ENCODE peak calls at places on chromosomes 6 and 20, in six cellular contexts. Z, B, N, J, H and U are unnamed samples.

GRCh38 chr20:59598625-59599310 is 5.6 kb upstream of the PHACTR3 start:
- DNase-seq in N (no peak), H (no peak), B (peak; percentile 23), Z (no peak), J (peak; percentile 42), U (peak; percentile 21)

GRCh38 chr6:27752038-27752885 is 159.9 kb downstream of the OR2B2 start:
- DNase-seq in J (peak; percentile 79), H (no peak), N (no peak), B (peak; percentile 50), Z (peak; percentile 80), U (peak; percentile 78)

GRCh38 chr20:875115-875514 is 41.0 kb downstream of the ANGPT4 start:
- DNase-seq in B (no peak), J (no peak), Z (no peak), H (no peak), N (no peak), U (no peak)

GRCh38 chr6:170135041-170135440 is 155.8 kb downstream of the DLL1 start:
- DNase-seq in B (no peak), J (no peak), H (peak; percentile 38), Z (no peak), N (peak; percentile 4), U (no peak)

GRCh38 chr6:1326535-1327121 is 14.7 kb downstream of the FOXQ1 start:
- DNase-seq in Z (no peak), N (no peak), H (no peak), B (no peak), J (no peak), U (no peak)

GRCh38 chr20:51797357-51798025 is 4.8 kb downstream of the SALL4 start:
- DNase-seq in N (no peak), B (no peak), H (no peak), Z (no peak), J (peak; percentile 37), U (peak; percentile 39)

GRCh38 chr20:16821211-16822089 is 73.3 kb downstream of the OTOR start:
- DNase-seq in B (peak; percentile 9), Z (no peak), J (peak; percentile 65), H (no peak), N (peak; percentile 54), U (peak; percentile 64)

GRCh38 chr6:34196116-34196832 is 40.4 kb upstream of the HMGA1 start:
- DNase-seq in Z (peak; percentile 92), H (peak; percentile 85), J (peak; percentile 57), B (peak; percentile 89), N (peak; percentile 94), U (peak; percentile 92)

GRCh38 chr6:72418495-72418894 is 203.4 kb upstream of the KCNQ5 start:
- DNase-seq in B (no peak), J (no peak), N (no peak), H (no peak), Z (no peak), U (no peak)

GRCh38 chr20:52684176-52684575 is 288.0 kb upstream of the TSHZ2 start:
- DNase-seq in B (no peak), N (no peak), H (no peak), J (no peak), Z (no peak), U (no peak)

GRCh38 chr20:43544501-43544900 is 14.3 kb upstream of the SGK2 start:
- DNase-seq in J (no peak), Z (peak; percentile 29), N (no peak), B (no peak), H (peak; percentile 15), U (no peak)

GRCh38 chr6:32127409-32127716 is 683 bp downstream of the ATF6B start:
- DNase-seq in Z (no peak), B (no peak), N (no peak), H (no peak), J (no peak), U (no peak)

GRCh38 chr6:169556758-169557505 is 144.9 kb downstream of the WDR27 start:
- DNase-seq in Z (no peak), N (no peak), B (peak; percentile 50), J (no peak), H (no peak), U (no peak)

GRCh38 chr20:49368596-49368995 is 90.7 kb upstream of the ZNFX1 start:
- DNase-seq in J (no peak), B (no peak), N (no peak), Z (no peak), H (no peak), U (no peak)

GRCh38 chr20:21661488-21662055 is 43.9 kb upstream of the PAX1 start:
- DNase-seq in H (no peak), B (no peak), Z (no peak), J (no peak), N (no peak), U (no peak)

GRCh38 chr20:4936851-4937412 is 64.4 kb downstream of the SLC23A2 start:
- DNase-seq in H (no peak), Z (no peak), J (no peak), B (no peak), N (no peak), U (no peak)

GRCh38 chr6:15491255-15491985 is 171.4 kb downstream of the DTNBP1 start:
- DNase-seq in H (no peak), Z (no peak), N (no peak), B (peak; percentile 75), J (peak; percentile 51), U (peak; percentile 87)

GRCh38 chr6:142892254-142893021 is 52.5 kb downstream of the HIVEP2 start:
- DNase-seq in H (no peak), N (no peak), J (no peak), B (no peak), Z (no peak), U (no peak)

GRCh38 chr20:21388566-21388965 is 8.8 kb downstream of the NKX2-4 start:
- DNase-seq in H (no peak), B (no peak), N (no peak), J (no peak), Z (no peak), U (no peak)

GRCh38 chr20:12966468-12967085 is 42.2 kb upstream of the SPTLC3 start:
- DNase-seq in Z (no peak), H (no peak), B (no peak), N (no peak), J (peak; percentile 61), U (no peak)

GRCh38 chr6:156407334-156407733 is 369.8 kb upstream of the ARID1B start:
- DNase-seq in N (no peak), J (no peak), H (no peak), B (no peak), Z (no peak), U (no peak)

GRCh38 chr6:156406099-156406498 is 371.1 kb upstream of the ARID1B start:
- DNase-seq in Z (no peak), N (no peak), J (no peak), H (no peak), B (no peak), U (no peak)

GRCh38 chr6:156402628-156403027 is 374.6 kb upstream of the ARID1B start:
- DNase-seq in Z (no peak), H (no peak), N (no peak), B (no peak), J (no peak), U (no peak)

GRCh38 chr6:156410649-156411048 is 366.5 kb upstream of the ARID1B start:
- DNase-seq in J (no peak), B (no peak), H (no peak), Z (no peak), N (no peak), U (no peak)

GRCh38 chr6:156406688-156407087 is 370.5 kb upstream of the ARID1B start:
- DNase-seq in H (no peak), B (no peak), Z (no peak), N (no peak), J (no peak), U (no peak)
- TF ChIP-seq POLR2A in H (no peak), B (no peak), Z (no peak), N (no peak), J (no peak), U (no peak)

DNA sequence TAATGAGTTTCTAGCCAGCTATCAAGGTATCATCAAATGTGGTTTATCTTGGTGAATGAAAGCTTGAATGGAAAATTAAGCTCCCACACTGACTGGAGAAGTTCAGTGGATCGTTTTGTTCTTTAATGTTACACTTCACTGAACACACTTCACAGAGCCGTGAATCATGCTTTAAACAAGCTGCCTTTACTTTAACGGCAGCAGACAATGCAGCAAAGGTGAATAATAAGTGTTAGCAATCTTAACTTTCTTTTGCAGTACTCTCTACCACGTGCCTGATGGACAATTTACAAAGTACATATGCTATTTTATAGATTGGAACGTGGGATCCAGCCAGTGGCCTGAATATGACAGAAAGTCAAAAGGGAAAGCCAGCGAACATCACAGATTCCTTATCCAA is 424.5 kb downstream of the GRIK2 start:
- DNase-seq in J (no peak), H (no peak), B (no peak), Z (no peak), N (no peak), U (no peak)
- TF ChIP-seq POLR2A in J (no peak), H (no peak), B (no peak), Z (no peak), N (no peak), U (no peak)

DNA sequence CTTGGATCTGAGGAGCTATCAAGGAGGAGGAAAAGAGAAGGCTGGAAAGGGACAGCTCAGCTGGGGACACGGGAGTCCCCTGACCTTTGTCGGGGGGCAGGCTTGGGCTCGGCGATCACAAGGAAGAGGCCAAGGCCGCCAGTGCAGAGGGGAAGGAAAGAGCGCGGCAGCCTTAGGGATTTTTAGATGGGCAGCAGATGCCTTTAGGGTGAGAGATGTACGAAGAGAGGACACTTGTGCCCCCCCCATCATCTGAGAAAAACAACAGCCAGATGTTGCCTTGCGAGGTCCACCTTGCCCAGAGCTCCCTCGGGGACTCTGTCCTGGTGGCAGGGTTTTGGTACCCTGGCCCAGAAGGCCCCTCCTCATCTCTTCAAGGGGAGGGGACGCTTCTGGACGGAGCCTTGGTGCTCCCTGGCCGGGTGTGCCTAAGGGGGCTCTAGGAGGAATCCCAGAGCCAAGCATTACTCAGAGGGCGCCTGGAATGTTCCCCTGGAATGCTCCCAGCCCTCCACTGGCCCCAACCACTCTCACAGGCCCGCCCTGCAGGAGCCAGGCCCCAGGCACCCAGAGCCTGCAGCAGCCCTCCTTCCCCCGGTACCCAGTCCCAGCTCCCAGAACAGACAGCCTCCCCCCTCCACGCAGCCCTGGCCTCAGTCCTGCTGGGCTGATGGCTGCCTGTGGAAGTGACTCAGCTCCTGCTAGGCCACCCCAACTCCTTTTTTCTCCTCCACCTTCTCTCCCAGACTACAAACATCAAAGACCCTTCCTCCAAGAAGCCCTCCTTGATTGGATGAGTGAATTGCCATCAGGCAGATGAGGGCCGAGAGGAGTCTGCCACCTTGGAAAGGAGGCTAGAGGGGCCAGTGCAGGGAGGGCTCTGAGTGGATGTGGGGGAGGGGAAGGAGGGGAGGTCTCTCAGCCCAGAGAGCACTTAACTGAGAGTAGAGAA is 1.8 kb downstream of the ADAM33 start:
- DNase-seq in H (no peak), B (peak; percentile 56), N (peak; percentile 71), J (no peak), Z (no peak), U (no peak)
- TF ChIP-seq POLR2A in H (no peak), B (no peak), N (no peak), J (no peak), Z (no peak), U (no peak)

GRCh38 chr6:28923318-28924102 is at the start of gene TRIM27:
- DNase-seq in B (peak; percentile 92), J (peak; percentile 85), Z (peak; percentile 95), H (peak; percentile 95), N (peak; percentile 96), U (peak; percentile 87)

GRCh38 chr6:28922004-28922840 is 1.6 kb downstream of the TRIM27 start:
- DNase-seq in N (no peak), H (no peak), Z (no peak), J (peak; percentile 68), B (peak; percentile 57), U (peak; percentile 47)

GRCh38 chr6:28920281-28920680 is 3.5 kb downstream of the TRIM27 start:
- DNase-seq in H (no peak), N (no peak), J (no peak), B (no peak), Z (no peak), U (no peak)

GRCh38 chr6:28927856-28928255 is 4.1 kb upstream of the TRIM27 start:
- DNase-seq in H (no peak), N (no peak), B (no peak), Z (no peak), J (no peak), U (no peak)

GRCh38 chr6:28922841-28923317 is 906 bp downstream of the TRIM27 start:
- DNase-seq in H (no peak), N (no peak), B (peak; percentile 52), Z (no peak), J (peak; percentile 22), U (no peak)
- TF ChIP-seq POLR2A in H (no peak), N (no peak), B (no peak), Z (no peak), J (no peak), U (no peak)